ENCODE peak calls at places on chromosomes 11 and 22, in seven cellular contexts. U is A549, O is cardiac muscle cell, V is SK-N-SH, C is A673, I is GM13976, L is HFF-Myc. J is an unnamed sample.

GRCh38 chr11:92153542-92153941 is 71.1 kb upstream of the FAT3 start:
- DNase-seq in V (no peak), C (no peak), U (no peak), L (no peak), O (no peak), I (no peak), J (no peak)

GRCh38 chr22:25627271-25627848 is 62.9 kb downstream of the GRK3 start:
- DNase-seq in L (no peak), C (no peak), I (no peak), V (peak), U (no peak), O (peak), J (no peak)

GRCh38 chr11:93737904-93738612 is 3.2 kb downstream of the TAF1D start:
- DNase-seq in O (no peak), V (no peak), U (no peak), L (no peak), I (no peak), C (no peak), J (no peak)

GRCh38 chr11:117730256-117730800 is 66.7 kb downstream of the DSCAML1 start:
- DNase-seq in I (no peak), C (peak), L (no peak), U (no peak), O (no peak), V (no peak), J (no peak)

GRCh38 chr22:28710889-28711285 is 30.7 kb downstream of the CHEK2 start:
- DNase-seq in C (peak), O (peak), L (no peak), U (no peak), V (peak), I (no peak), J (no peak)

GRCh38 chr22:42620084-42620483 is 5.4 kb upstream of the POLDIP3 start:
- DNase-seq in L (no peak), I (no peak), V (no peak), O (no peak), C (no peak), U (no peak), J (no peak)

GRCh38 chr22:31100762-31101525 is 6.4 kb downstream of the SELENOM start:
- DNase-seq in O (no peak), V (no peak), I (no peak), C (no peak), U (no peak), L (no peak), J (no peak)

GRCh38 chr11:64675417-64676252 is 47.4 kb downstream of the NRXN2 start:
- DNase-seq in V (peak), I (peak), O (peak), U (peak), C (peak), L (no peak), J (peak)

GRCh38 chr11:65781962-65782815 is 1.4 kb upstream of the AP5B1 start:
- DNase-seq in I (peak), L (no peak), O (no peak), C (no peak), V (peak), U (no peak), J (no peak)

GRCh38 chr11:69666752-69667536 is 8.2 kb downstream of the LTO1 start:
- DNase-seq in I (no peak), V (peak), O (no peak), C (no peak), L (no peak), U (no peak), J (no peak)

GRCh38 chr11:37504925-37505324 is 906.9 kb upstream of the RAG2 start:
- DNase-seq in O (peak), V (no peak), U (no peak), I (no peak), L (peak), C (peak), J (no peak)

GRCh38 chr11:36564376-36565032 is 3.3 kb upstream of the RAG1 start:
- DNase-seq in O (peak), I (peak), V (peak), C (peak), U (peak), L (peak), J (peak)

GRCh38 chr11:2538951-2539735 is 94.3 kb downstream of the KCNQ1 start:
- DNase-seq in V (no peak), C (no peak), L (no peak), I (no peak), O (no peak), U (no peak), J (peak)

GRCh38 chr11:46529086-46529905 is 64.5 kb downstream of the AMBRA1 start:
- DNase-seq in I (peak), L (no peak), O (peak), U (peak), V (peak), C (peak), J (peak)

GRCh38 chr22:42202669-42203068 is 67.8 kb downstream of the TCF20 start:
- DNase-seq in C (no peak), L (no peak), O (peak), I (no peak), V (no peak), U (no peak), J (no peak)

GRCh38 chr11:116680349-116681125 is 92.2 kb downstream of the BUD13 start:
- DNase-seq in V (no peak), L (no peak), C (no peak), U (no peak), I (no peak), O (no peak), J (no peak)
- TF ChIP-seq CTCF in V (no peak), L (no peak), C (no peak), U (no peak), I (no peak), O (no peak), J (peak)

DNA sequence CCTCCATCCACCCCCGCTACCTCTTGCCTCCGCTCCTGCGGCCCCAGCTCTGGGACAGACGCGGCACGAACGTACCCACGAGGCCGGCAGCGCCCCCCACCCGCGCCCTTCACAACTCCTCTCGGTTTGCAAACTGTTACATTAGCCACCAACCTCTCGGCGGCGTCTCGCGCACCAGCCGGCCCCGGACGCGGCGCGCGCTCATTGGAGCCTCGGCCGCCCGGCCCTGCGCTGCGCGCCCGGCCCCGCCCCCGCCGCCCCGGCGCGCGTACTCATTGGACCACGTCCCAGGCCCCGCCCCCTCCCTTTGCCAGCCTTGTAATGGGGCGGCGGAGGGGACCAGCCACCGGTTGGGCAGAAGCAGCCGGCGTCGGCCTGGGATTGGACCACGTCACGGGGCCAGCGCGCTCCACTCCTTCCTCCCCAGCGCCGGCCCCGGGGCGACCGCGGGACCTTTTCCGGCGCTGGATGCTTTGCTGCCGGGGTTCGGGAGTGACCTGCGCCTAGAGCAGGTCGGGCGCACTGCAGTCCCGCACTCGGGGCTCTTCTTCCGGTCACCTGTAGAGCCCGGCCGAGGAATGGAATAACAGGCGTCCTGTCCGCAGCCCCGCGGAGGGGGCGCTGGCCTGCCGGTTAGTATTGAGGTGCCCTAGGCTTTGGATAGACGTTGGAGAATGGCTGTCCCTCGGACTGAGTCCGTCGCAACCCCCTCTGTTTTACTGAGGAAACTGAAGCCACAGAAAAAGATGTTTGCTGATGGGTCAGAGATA is at the start of gene HYOU1:
- DNase-seq in L (peak), O (peak), V (peak), U (peak), I (peak), C (peak), J (peak)
- TF ChIP-seq CTCF in L (peak), O (peak), V (peak), U (no peak), I (peak), C (peak), J (peak)

GRCh38 chr11:100010393-100010792 is 676.7 kb upstream of the ARHGAP42 start:
- DNase-seq in V (no peak), O (no peak), C (peak), U (no peak), L (no peak), I (no peak), J (no peak)
- TF ChIP-seq CTCF in V (peak), O (no peak), C (peak), U (no peak), L (no peak), I (no peak), J (no peak)

DNA sequence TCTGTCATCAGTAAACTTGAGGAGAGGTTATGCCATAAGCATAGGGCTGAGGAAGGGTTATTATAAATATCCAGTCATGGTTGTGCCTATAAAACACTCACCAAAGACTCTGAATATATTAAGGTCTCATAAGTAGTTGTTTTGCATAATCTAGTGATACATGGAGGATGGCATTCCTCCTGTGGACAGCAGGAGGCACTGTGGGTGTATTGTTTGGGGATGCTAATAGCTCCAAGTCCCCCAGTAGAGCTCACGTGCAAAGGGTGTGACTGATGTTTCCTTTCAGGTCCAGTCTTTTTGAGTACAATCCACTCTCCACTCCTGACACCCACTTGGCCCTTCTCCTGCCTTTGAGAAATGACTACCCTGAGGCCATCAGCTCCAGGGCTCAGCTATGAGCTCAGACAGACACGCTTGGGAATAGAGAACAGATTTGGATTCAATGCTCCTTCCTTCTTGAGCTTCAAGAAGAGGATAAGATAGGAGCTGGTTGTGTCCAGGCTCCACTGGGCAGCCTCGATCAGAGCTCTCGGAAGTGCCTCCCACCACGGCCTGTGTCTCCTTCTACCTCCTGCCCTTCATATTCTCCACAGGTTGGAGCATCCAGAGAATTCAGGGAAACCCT is 85.2 kb upstream of the IGLL5 start:
- DNase-seq in V (no peak), O (peak), U (peak), C (peak), I (no peak), L (no peak), J (no peak)
- TF ChIP-seq CTCF in V (peak), O (peak), U (no peak), C (peak), I (no peak), L (peak), J (peak)

GRCh38 chr22:17366830-17367229 is 2.4 kb upstream of the CECR2 start:
- DNase-seq in V (peak), U (peak), I (peak), C (peak), L (no peak), O (peak), J (peak)
- TF ChIP-seq CTCF in V (no peak), U (no peak), I (no peak), C (peak), L (peak), O (peak), J (peak)

GRCh38 chr22:36323182-36323854 is 64.4 kb downstream of the MYH9 start:
- DNase-seq in I (no peak), V (no peak), O (peak), U (no peak), L (no peak), C (peak), J (no peak)
- TF ChIP-seq CTCF in I (no peak), V (no peak), O (peak), U (no peak), L (no peak), C (no peak), J (no peak)